ENCODE peak calls at places on chromosomes 16 and 17, in ten cellular contexts. One of them, this sample, is unnamed. For H3K4me1, the result is how much of the 10 kb centered on the place peaks cover.

GRCh38 chr16:86975445-86975844 is 341.7 kb downstream of the C16orf95 start:
- DNase-seq in GM23338: peak
- DNase-seq in lower lobe of right lung: no peak
- DNase-seq in Panc1: no peak
- DNase-seq in body of pancreas: peak
- DNase-seq in vagina: no peak
- DNase-seq in MM.1S: no peak
- DNase-seq in fibroblast of lung: peak
- DNase-seq in cardiac muscle cell: peak
- DNase-seq in mesendoderm: peak
- DNase-seq in this sample: peak

GRCh38 chr17:2481760-2482159 is 29.9 kb downstream of the METTL16 start:
- DNase-seq in GM23338: no peak
- DNase-seq in lower lobe of right lung: no peak
- DNase-seq in Panc1: no peak
- DNase-seq in body of pancreas: no peak
- DNase-seq in vagina: no peak
- DNase-seq in MM.1S: no peak
- DNase-seq in fibroblast of lung: no peak
- DNase-seq in cardiac muscle cell: no peak
- DNase-seq in mesendoderm: no peak
- DNase-seq in this sample: no peak

GRCh38 chr16:59634951-59635350 is 900.8 kb upstream of the GOT2 start:
- DNase-seq in GM23338: no peak
- DNase-seq in lower lobe of right lung: no peak
- DNase-seq in Panc1: no peak
- DNase-seq in body of pancreas: no peak
- DNase-seq in vagina: no peak
- DNase-seq in MM.1S: no peak
- DNase-seq in fibroblast of lung: peak
- DNase-seq in cardiac muscle cell: peak
- DNase-seq in mesendoderm: no peak
- DNase-seq in this sample: no peak

GRCh38 chr16:87086575-87086974 is 230.6 kb downstream of the C16orf95 start:
- DNase-seq in GM23338: no peak
- DNase-seq in lower lobe of right lung: no peak
- DNase-seq in Panc1: no peak
- DNase-seq in body of pancreas: no peak
- DNase-seq in vagina: no peak
- DNase-seq in MM.1S: no peak
- DNase-seq in fibroblast of lung: peak
- DNase-seq in cardiac muscle cell: peak
- DNase-seq in mesendoderm: peak
- DNase-seq in this sample: no peak

GRCh38 chr16:63890072-63890471 is 1231.8 kb downstream of the CDH11 start:
- DNase-seq in GM23338: no peak
- DNase-seq in lower lobe of right lung: no peak
- DNase-seq in Panc1: no peak
- DNase-seq in body of pancreas: peak
- DNase-seq in vagina: no peak
- DNase-seq in MM.1S: no peak
- DNase-seq in fibroblast of lung: peak
- DNase-seq in cardiac muscle cell: peak
- DNase-seq in mesendoderm: no peak
- DNase-seq in this sample: no peak

GRCh38 chr16:49602201-49603041 is 228.8 kb downstream of the C16orf78 start:
- DNase-seq in GM23338: no peak
- DNase-seq in lower lobe of right lung: no peak
- DNase-seq in Panc1: no peak
- DNase-seq in body of pancreas: no peak
- DNase-seq in vagina: peak
- DNase-seq in MM.1S: no peak
- DNase-seq in fibroblast of lung: no peak
- DNase-seq in cardiac muscle cell: no peak
- DNase-seq in mesendoderm: peak
- DNase-seq in this sample: no peak

GRCh38 chr17:2062571-2063183 is 7.8 kb downstream of the HIC1 start:
- DNase-seq in GM23338: peak
- DNase-seq in lower lobe of right lung: no peak
- DNase-seq in Panc1: no peak
- DNase-seq in body of pancreas: no peak
- DNase-seq in vagina: no peak
- DNase-seq in MM.1S: no peak
- DNase-seq in fibroblast of lung: peak
- DNase-seq in cardiac muscle cell: peak
- DNase-seq in mesendoderm: peak
- DNase-seq in this sample: no peak

GRCh38 chr16:82782715-82783251 is 156.0 kb downstream of the CDH13 start:
- DNase-seq in GM23338: peak
- DNase-seq in lower lobe of right lung: no peak
- DNase-seq in Panc1: no peak
- DNase-seq in body of pancreas: peak
- DNase-seq in vagina: no peak
- DNase-seq in MM.1S: no peak
- DNase-seq in fibroblast of lung: no peak
- DNase-seq in cardiac muscle cell: no peak
- DNase-seq in mesendoderm: peak
- DNase-seq in this sample: no peak

DNA sequence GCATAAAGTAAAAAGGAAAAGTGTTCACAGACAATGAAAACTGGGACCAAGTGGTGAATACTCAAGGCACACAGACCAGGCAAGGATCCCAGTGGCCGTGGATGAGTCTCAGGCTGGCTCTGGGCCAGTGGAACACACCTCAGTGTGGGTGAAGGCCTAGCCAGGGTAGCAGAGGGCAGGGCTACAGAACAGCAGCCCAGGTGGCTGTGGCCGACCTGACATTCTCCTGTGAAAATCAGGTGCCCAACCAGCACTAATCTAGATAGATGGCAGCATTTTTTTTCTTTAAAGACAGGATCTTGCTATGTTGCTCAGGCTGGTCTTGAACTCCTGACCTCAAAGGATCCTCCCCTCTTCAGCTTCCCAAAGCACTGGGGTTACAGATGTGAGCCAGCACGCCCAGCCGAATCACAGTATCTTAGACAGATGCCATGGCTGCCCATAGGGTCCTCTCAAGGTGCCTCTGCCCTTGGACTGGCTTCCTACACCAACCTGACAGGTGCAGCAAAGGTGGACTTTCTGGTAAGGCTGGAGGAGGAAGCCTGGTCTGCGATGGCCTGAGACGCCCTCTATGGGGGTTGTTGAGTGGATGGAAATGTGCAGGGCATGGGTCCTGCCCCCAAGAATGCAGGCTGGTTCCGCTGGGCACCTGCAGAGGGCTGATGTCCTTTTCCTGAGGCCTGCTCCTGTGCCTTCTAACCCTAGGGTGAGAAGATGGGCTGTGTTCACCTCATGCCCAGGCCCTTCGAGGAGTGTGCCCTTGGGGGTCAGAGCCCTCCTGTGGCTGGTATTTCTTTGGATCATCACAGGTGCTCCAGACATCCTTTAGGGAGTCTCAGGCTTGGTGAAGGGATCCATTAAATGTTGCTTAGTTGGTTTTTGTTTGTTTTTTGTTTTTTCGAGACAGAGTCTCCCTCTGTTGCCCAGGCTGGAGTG is 3.8 kb upstream of the P4HB start:
- DNase-seq in GM23338: peak
- DNase-seq in lower lobe of right lung: no peak
- DNase-seq in Panc1: no peak
- DNase-seq in body of pancreas: peak
- DNase-seq in vagina: no peak
- DNase-seq in MM.1S: peak
- DNase-seq in fibroblast of lung: no peak
- DNase-seq in cardiac muscle cell: no peak
- DNase-seq in mesendoderm: peak
- DNase-seq in this sample: no peak
- H3K27ac ChIP-seq in GM23338: no peak
- H3K27ac ChIP-seq in lower lobe of right lung: no peak
- H3K27ac ChIP-seq in Panc1: peak
- H3K27ac ChIP-seq in body of pancreas: peak
- H3K27ac ChIP-seq in vagina: no peak
- H3K27ac ChIP-seq in MM.1S: no peak
- H3K27ac ChIP-seq in fibroblast of lung: no peak
- H3K27ac ChIP-seq in cardiac muscle cell: peak
- H3K27ac ChIP-seq in mesendoderm: no peak
- H3K27ac ChIP-seq in this sample: no peak

DNA sequence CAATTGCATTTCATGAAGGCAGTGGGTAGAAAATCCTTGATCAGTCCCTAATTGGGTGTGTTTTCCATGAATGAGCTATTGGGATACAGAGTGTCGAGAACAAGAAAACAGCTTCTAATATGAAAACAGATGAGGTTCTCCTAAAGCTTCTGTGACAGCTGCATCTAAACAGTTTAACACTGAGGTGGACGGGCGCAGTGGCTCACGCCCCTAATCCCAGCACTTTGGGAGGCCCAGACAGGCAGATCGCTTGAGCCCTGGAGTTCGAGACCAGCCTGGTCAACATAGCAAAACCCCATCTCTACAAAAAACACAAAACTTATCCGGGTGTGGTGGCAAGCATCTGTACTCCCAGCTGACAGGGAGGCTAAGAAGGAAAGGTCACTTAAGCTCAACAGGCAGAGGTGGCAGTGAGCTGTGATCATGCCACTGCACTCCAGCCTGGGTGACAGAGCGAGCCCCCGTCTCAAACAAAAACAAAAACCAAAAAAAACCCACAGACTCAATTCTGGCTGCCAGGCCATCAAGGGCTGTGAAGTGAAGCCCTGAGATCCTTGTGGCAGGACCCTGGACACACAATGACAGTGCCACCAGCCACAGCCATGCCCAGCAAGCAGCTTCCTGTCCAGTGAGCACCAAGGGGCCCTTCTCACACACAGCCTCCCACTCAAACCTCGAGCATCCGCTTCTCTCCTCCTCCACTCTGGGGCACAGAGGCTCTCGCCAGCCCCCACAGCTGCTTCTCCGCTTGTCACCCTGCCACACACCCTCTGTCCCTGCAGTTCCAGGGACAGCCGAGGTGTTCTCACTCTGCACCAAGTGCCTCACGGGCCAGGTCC is 44.0 kb downstream of the ANKRD11 start:
- DNase-seq in GM23338: no peak
- DNase-seq in lower lobe of right lung: no peak
- DNase-seq in Panc1: no peak
- DNase-seq in body of pancreas: no peak
- DNase-seq in vagina: no peak
- DNase-seq in MM.1S: no peak
- DNase-seq in fibroblast of lung: no peak
- DNase-seq in cardiac muscle cell: no peak
- DNase-seq in mesendoderm: no peak
- DNase-seq in this sample: no peak
- H3K4me1 ChIP-seq in GM23338: half or more
- H3K4me1 ChIP-seq in lower lobe of right lung: half or more
- H3K4me1 ChIP-seq in Panc1: half or more
- H3K4me1 ChIP-seq in body of pancreas: half or more
- H3K4me1 ChIP-seq in vagina: half or more
- H3K4me1 ChIP-seq in MM.1S: under half
- H3K4me1 ChIP-seq in fibroblast of lung: under half
- H3K4me1 ChIP-seq in cardiac muscle cell: half or more
- H3K4me1 ChIP-seq in mesendoderm: under half
- H3K4me1 ChIP-seq in this sample: under half

GRCh38 chr17:29412780-29413565 is 22.8 kb downstream of the TAOK1 start:
- DNase-seq in GM23338: no peak
- DNase-seq in lower lobe of right lung: no peak
- DNase-seq in Panc1: no peak
- DNase-seq in body of pancreas: no peak
- DNase-seq in vagina: no peak
- DNase-seq in MM.1S: no peak
- DNase-seq in fibroblast of lung: peak
- DNase-seq in cardiac muscle cell: peak
- DNase-seq in mesendoderm: no peak
- DNase-seq in this sample: no peak
- H3K27ac ChIP-seq in GM23338: peak
- H3K27ac ChIP-seq in lower lobe of right lung: no peak
- H3K27ac ChIP-seq in Panc1: no peak
- H3K27ac ChIP-seq in body of pancreas: no peak
- H3K27ac ChIP-seq in vagina: peak
- H3K27ac ChIP-seq in MM.1S: no peak
- H3K27ac ChIP-seq in fibroblast of lung: peak
- H3K27ac ChIP-seq in cardiac muscle cell: peak
- H3K27ac ChIP-seq in mesendoderm: no peak
- H3K27ac ChIP-seq in this sample: no peak

GRCh38 chr16:14449790-14450463 is 180.1 kb downstream of the PARN start:
- DNase-seq in GM23338: no peak
- DNase-seq in lower lobe of right lung: no peak
- DNase-seq in Panc1: no peak
- DNase-seq in body of pancreas: no peak
- DNase-seq in vagina: no peak
- DNase-seq in MM.1S: no peak
- DNase-seq in fibroblast of lung: no peak
- DNase-seq in cardiac muscle cell: peak
- DNase-seq in mesendoderm: no peak
- DNase-seq in this sample: no peak

GRCh38 chr16:14447783-14448182 is 182.3 kb downstream of the PARN start:
- DNase-seq in GM23338: no peak
- DNase-seq in lower lobe of right lung: no peak
- DNase-seq in Panc1: no peak
- DNase-seq in body of pancreas: no peak
- DNase-seq in vagina: no peak
- DNase-seq in MM.1S: no peak
- DNase-seq in fibroblast of lung: no peak
- DNase-seq in cardiac muscle cell: no peak
- DNase-seq in mesendoderm: no peak
- DNase-seq in this sample: no peak

GRCh38 chr16:14448874-14449273 is 181.2 kb downstream of the PARN start:
- DNase-seq in GM23338: no peak
- DNase-seq in lower lobe of right lung: no peak
- DNase-seq in Panc1: no peak
- DNase-seq in body of pancreas: no peak
- DNase-seq in vagina: no peak
- DNase-seq in MM.1S: no peak
- DNase-seq in fibroblast of lung: no peak
- DNase-seq in cardiac muscle cell: no peak
- DNase-seq in mesendoderm: no peak
- DNase-seq in this sample: no peak

GRCh38 chr16:14452066-14452465 is 178.0 kb downstream of the PARN start:
- DNase-seq in GM23338: no peak
- DNase-seq in lower lobe of right lung: no peak
- DNase-seq in Panc1: no peak
- DNase-seq in body of pancreas: no peak
- DNase-seq in vagina: no peak
- DNase-seq in MM.1S: no peak
- DNase-seq in fibroblast of lung: peak
- DNase-seq in cardiac muscle cell: no peak
- DNase-seq in mesendoderm: no peak
- DNase-seq in this sample: no peak

DNA sequence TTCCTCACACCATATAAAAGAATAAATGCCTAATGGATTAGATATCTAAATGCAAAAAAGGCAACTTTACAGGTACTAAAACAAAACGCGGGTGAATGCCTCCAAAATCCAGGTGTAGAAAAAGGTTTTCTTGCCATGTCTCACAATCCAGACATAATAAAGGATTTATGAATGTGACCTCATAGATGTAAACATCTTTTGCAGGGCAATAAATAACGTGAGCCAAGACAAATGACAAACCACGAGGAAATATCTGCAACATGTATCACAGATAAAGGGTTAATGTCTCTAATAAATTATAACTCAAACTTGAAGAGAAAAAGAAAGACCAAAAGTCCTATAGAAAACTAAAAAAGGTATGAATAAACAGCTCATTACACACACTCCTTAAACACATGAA is 180.7 kb downstream of the PARN start:
- DNase-seq in GM23338: no peak
- DNase-seq in lower lobe of right lung: no peak
- DNase-seq in Panc1: no peak
- DNase-seq in body of pancreas: no peak
- DNase-seq in vagina: no peak
- DNase-seq in MM.1S: no peak
- DNase-seq in fibroblast of lung: no peak
- DNase-seq in cardiac muscle cell: no peak
- DNase-seq in mesendoderm: no peak
- DNase-seq in this sample: no peak
- H3K4me1 ChIP-seq in GM23338: under half
- H3K4me1 ChIP-seq in lower lobe of right lung: under half
- H3K4me1 ChIP-seq in Panc1: under half
- H3K4me1 ChIP-seq in body of pancreas: under half
- H3K4me1 ChIP-seq in vagina: under half
- H3K4me1 ChIP-seq in MM.1S: under half
- H3K4me1 ChIP-seq in fibroblast of lung: under half
- H3K4me1 ChIP-seq in cardiac muscle cell: under half
- H3K4me1 ChIP-seq in mesendoderm: under half
- H3K4me1 ChIP-seq in this sample: under half